ENCODE peak calls at places on chromosome 4, in seven cellular contexts. F is IMR-90, Q is tibial nerve, R is AG04450, X is AG10803, N is bronchial epithelial cell, D is B cell. P is an unnamed sample.

GRCh38 chr4:48483777-48484493 is 792 bp downstream of the SLC10A4 start:
- DNase-seq in N (no peak), F (no peak), D (peak), X (no peak), Q (no peak), R (no peak), P (no peak)

GRCh38 chr4:120155287-120155686 is 88.6 kb upstream of the MAD2L1 start:
- DNase-seq in D (no peak), X (peak), N (peak), F (no peak), Q (no peak), R (no peak), P (no peak)

GRCh38 chr4:87058272-87059073 is 123.7 kb downstream of the AFF1 start:
- DNase-seq in X (no peak), Q (no peak), F (no peak), N (peak), R (no peak), D (no peak), P (peak)

GRCh38 chr4:151517896-151518295 is 108.9 kb downstream of the FHIP1A start:
- DNase-seq in F (no peak), N (peak), X (no peak), Q (no peak), D (no peak), R (no peak), P (no peak)

GRCh38 chr4:5238106-5238505 is 186.8 kb downstream of the STK32B start:
- DNase-seq in N (no peak), D (no peak), F (peak), R (no peak), X (peak), Q (no peak), P (no peak)

GRCh38 chr4:5918331-5919030 is 25.6 kb upstream of the CRMP1 start:
- DNase-seq in N (no peak), X (no peak), Q (no peak), D (no peak), R (no peak), F (no peak), P (no peak)

GRCh38 chr4:95421869-95422268 is 126.9 kb downstream of the UNC5C start:
- DNase-seq in Q (no peak), F (no peak), X (no peak), D (no peak), R (no peak), N (no peak), P (no peak)

GRCh38 chr4:150849016-150849415 is 166.1 kb downstream of the LRBA start:
- DNase-seq in F (no peak), Q (no peak), D (no peak), N (peak), X (no peak), R (no peak), P (no peak)

GRCh38 chr4:38055566-38055965 is 95.4 kb downstream of the PTTG2 start:
- DNase-seq in N (no peak), Q (no peak), F (no peak), X (no peak), R (no peak), D (no peak), P (no peak)

GRCh38 chr4:154626793-154627484 is 14.5 kb upstream of the FGG start:
- DNase-seq in X (peak), R (no peak), F (peak), Q (no peak), D (peak), N (peak), P (peak)

GRCh38 chr4:134018845-134019244 is 182.7 kb downstream of the PABPC4L start:
- DNase-seq in X (no peak), F (peak), D (no peak), N (no peak), Q (no peak), R (no peak), P (no peak)

GRCh38 chr4:81960968-81961367 is 412.8 kb downstream of the HNRNPD start:
- DNase-seq in R (no peak), X (no peak), F (no peak), N (no peak), D (no peak), Q (no peak), P (no peak)

GRCh38 chr4:83251074-83251835 is 33.3 kb downstream of the COQ2 start:
- DNase-seq in Q (no peak), X (peak), F (no peak), N (no peak), R (no peak), D (no peak), P (no peak)

GRCh38 chr4:40622913-40623312 is 6.8 kb downstream of the RBM47 start:
- DNase-seq in F (peak), X (no peak), N (peak), Q (no peak), R (no peak), D (no peak), P (no peak)

GRCh38 chr4:183912585-183912984 is 7.5 kb downstream of the STOX2 start:
- DNase-seq in D (no peak), X (no peak), F (peak), Q (no peak), N (peak), R (no peak), P (no peak)

GRCh38 chr4:75542824-75543223 is 13.0 kb upstream of the ODAPH start:
- DNase-seq in X (peak), N (peak), R (peak), F (peak), Q (no peak), D (no peak), P (no peak)

GRCh38 chr4:3201718-3202702 is 46.9 kb upstream of the MSANTD1 start:
- DNase-seq in R (peak), Q (no peak), F (peak), N (no peak), D (peak), X (peak), P (peak)

GRCh38 chr4:106019771-106020170 is 124.5 kb downstream of the NPNT start:
- DNase-seq in Q (no peak), N (no peak), X (peak), D (no peak), R (no peak), F (peak), P (no peak)

GRCh38 chr4:100949350-100949935 is 397.9 kb downstream of the PPP3CA start:
- DNase-seq in N (peak), X (peak), Q (no peak), R (no peak), D (no peak), F (no peak), P (no peak)

GRCh38 chr4:1081689-1082040 is 31.7 kb downstream of the RNF212 start:
- DNase-seq in D (no peak), X (peak), N (no peak), R (no peak), F (peak), Q (no peak), P (no peak)

GRCh38 chr4:126582737-126583136 is 1050.0 kb upstream of the INTU start:
- DNase-seq in N (peak), D (no peak), Q (no peak), X (no peak), R (no peak), F (peak), P (no peak)
- TF ChIP-seq CTCF in N (peak), D (no peak), Q (no peak), X (peak), R (peak), F (peak), P (no peak)

GRCh38 chr4:34323549-34324325 is 1920.6 kb downstream of the ARAP2 start:
- DNase-seq in N (peak), X (peak), F (peak), Q (no peak), D (no peak), R (no peak), P (no peak)
- TF ChIP-seq CTCF in N (no peak), X (peak), F (peak), Q (no peak), D (no peak), R (peak), P (no peak)

DNA sequence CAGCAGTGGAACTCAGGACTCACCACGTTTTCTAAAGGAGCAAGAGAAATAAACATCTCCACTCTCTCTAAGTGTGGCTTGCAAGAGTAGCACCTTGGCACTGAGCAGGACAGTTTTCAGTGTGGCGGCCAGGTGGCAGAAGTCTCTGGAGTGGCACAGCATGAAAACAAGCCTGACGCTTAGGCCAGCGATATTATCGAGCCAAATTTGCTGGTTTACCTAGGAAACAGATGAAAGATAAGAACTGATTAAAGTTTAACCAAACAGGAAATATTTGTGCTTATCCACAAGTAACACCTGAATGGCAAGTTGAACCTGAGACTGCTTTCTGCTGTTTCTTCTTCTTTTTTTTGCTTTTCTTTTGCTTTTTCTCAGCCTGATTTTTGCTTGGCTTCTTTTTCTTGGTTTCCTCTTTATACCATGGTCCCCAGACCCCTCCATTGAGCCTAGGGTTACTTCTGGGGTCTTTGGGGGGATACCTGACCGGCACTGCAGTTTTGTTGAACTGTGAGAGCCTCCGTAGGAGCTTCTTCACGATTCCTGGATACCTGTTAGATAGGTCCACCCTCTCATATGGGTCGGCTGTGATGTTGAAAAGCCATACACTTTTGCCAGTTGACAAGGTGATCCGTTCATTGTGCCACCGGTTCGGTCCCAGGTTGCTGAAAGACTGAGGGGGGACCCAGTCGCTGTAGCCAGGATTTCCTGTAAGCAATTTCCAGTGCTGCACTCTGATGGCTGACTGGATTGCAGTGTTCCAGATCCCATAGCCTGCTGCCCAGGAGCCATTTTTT is 77.3 kb downstream of the ARSJ start:
- DNase-seq in X (no peak), N (peak), Q (no peak), D (peak), R (no peak), F (no peak), P (no peak)
- TF ChIP-seq CTCF in X (no peak), N (peak), Q (no peak), D (no peak), R (no peak), F (no peak), P (peak)

DNA sequence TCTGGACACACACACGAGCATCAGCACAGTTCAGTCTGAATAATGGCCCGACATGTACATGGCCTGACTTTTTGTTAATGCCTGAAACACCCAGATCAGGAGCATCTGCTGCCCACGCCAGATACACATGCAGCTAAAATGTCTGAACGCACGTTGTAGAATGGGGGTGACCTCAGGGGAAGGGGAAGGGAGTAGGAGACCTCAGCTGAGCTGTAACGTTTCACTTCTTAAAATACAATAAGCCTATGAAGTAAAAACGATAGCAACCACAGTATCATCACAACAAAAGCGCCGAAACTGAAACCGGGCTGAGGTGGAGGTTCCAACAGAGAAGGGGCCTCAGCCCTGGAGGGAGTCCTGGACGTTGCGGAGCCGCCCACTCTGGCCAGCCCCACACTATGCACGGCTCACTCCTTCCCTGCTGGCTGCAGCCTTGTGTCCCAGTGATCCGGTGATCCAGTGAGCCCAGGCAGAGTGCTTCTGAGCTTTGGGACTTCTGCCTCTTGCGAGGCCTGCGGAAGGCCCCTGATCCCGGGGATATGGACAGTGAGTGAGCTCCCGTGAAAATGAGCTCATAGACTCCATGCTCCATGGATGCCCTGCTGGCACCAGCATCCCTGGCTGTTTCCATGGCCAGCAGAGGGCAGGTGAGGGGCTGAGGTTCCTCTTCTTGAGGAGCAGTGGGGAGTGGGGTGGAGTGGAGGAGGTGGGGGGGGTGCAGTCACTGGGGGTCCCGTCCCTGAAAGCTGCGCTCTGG is 52.0 kb downstream of the HMX1 start:
- DNase-seq in Q (no peak), X (no peak), N (no peak), R (no peak), D (no peak), F (no peak), P (no peak)
- TF ChIP-seq CTCF in Q (no peak), X (no peak), N (no peak), R (no peak), D (no peak), F (no peak), P (no peak)

GRCh38 chr4:186727149-186727976 is 3.7 kb upstream of the FAT1 start:
- DNase-seq in X (peak), D (no peak), R (no peak), N (peak), F (peak), Q (no peak), P (no peak)

GRCh38 chr4:186726150-186726439 is 2.4 kb upstream of the FAT1 start:
- DNase-seq in R (no peak), F (no peak), D (no peak), Q (no peak), N (no peak), X (no peak), P (peak)

GRCh38 chr4:186725422-186726149 is 1.9 kb upstream of the FAT1 start:
- DNase-seq in F (peak), X (peak), R (peak), Q (peak), D (no peak), N (peak), P (peak)

GRCh38 chr4:186727977-186728519 is 4.4 kb upstream of the FAT1 start:
- DNase-seq in N (peak), D (no peak), F (no peak), Q (no peak), R (no peak), X (peak), P (no peak)

DNA sequence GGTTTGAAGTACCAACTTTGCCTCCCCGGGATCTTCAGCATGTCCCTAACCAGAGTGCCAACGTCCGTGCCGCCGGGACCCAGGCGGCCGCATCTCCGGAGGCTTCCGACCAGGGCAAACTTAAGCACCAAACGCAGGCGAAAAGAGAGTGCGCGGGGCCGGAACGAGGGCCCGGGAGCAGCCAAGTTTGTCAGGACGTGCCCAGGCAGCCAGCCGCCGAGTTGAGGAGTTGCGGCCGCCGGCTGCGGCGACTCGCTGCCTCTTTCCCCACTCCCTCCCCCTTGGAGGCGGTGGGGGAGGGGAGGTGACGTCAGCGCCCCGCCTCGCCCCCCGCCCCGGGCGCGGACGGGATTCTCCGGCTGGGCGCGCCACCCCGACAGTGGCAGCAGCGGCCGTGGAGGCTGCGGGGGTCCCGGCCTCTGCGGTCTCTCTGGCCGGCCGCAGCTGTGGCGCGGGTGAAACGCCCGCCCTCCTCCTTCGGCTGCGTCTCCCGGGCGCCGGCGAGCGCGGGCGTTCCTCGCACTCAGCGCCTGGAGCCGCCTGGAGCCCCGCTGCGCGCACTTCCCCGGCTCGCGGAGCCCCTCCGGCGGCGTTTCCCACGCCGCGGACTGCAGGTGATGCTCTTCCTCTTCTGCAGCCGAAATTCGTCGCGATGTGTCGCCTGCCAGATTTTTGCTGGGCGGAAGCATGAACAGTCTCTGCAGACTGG is 2.9 kb upstream of the FAT1 start:
- DNase-seq in F (peak), R (peak), Q (peak), N (peak), X (peak), D (no peak), P (peak)
- TF ChIP-seq CTCF in F (peak), R (no peak), Q (no peak), N (no peak), X (peak), D (no peak), P (no peak)

DNA sequence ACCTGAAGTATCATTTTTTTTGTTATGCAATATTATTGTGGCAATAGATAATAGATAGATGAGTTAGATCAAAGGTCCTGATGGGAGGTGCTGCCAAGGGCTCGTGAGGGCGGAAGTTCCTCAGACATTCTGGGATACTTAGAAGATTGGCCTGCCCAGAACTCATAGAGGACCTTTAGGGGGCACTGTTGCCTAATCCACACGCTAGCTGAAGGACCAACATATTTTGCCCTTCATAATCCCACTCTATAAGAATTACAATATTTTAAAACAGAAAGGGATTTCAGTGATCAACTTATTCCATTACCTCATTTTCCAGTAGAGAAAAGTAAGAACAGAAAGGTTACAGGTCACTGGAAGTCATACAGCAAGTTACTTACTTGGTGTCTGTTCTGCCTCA is 22.9 kb upstream of the COX7B2 start:
- DNase-seq in Q (no peak), R (no peak), D (peak), X (no peak), F (peak), N (peak), P (peak)
- TF ChIP-seq CTCF in Q (no peak), R (peak), D (no peak), X (peak), F (peak), N (peak), P (peak)

DNA sequence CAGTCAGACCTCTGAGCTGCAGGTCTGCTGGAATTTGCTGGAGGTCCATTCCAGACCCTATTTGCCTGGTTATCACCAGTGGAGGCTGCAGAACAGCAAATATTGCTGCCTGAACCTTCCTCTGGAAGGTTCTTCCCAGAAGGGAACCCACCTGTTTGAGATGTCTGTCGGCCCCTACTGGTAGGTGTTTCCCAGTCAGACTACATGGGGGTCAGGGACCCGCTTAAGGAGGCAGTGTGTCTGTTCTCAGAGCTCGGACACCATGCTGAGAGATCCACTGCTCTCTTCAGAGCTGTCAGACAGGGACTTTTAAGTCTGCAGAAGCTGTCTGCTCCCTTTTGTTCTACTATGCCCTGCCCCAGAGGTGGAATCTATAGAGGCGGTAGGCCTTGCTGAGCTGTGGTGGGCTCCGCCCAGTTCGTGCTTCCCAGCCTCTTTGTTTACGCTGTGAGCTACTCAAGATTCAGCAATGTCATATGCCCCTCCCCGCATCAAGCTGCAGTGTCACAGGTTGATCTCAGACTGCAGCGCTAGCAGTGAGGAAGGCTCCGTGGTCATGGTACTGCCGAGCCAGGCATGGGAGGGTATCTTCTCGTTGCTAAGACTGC is 44.1 kb upstream of the KDR start:
- DNase-seq in Q (no peak), X (no peak), D (no peak), R (no peak), F (peak), N (peak), P (no peak)
- TF ChIP-seq CTCF in Q (no peak), X (no peak), D (no peak), R (no peak), F (no peak), N (no peak), P (no peak)

P was measured in GM20000.